ENCODE peak calls at places on chromosomes 13 and 19, in six cellular contexts. One of them, this sample, is unnamed.

GRCh38 chr19:15123900-15124299 is 16.7 kb downstream of the SYDE1 start:
- DNase-seq in pancreas: peak; percentile 82
- DNase-seq in heart left ventricle: peak; percentile 86
- DNase-seq in keratinocyte: no peak
- DNase-seq in CD8-positive, alpha-beta memory T cell: no peak
- DNase-seq in tibial artery: peak; percentile 93
- DNase-seq in this sample: peak; percentile 81

GRCh38 chr13:35460061-35460460 is 16.4 kb downstream of the MAB21L1 start:
- DNase-seq in pancreas: no peak
- DNase-seq in heart left ventricle: no peak
- DNase-seq in keratinocyte: no peak
- DNase-seq in CD8-positive, alpha-beta memory T cell: no peak
- DNase-seq in tibial artery: no peak
- DNase-seq in this sample: no peak

GRCh38 chr19:7348587-7349230 is at the start of gene ARHGEF18:
- DNase-seq in pancreas: no peak
- DNase-seq in heart left ventricle: peak; percentile 72
- DNase-seq in keratinocyte: no peak
- DNase-seq in CD8-positive, alpha-beta memory T cell: no peak
- DNase-seq in tibial artery: peak; percentile 64
- DNase-seq in this sample: no peak

GRCh38 chr13:106738279-106738678 is 170.3 kb upstream of the ARGLU1 start:
- DNase-seq in pancreas: no peak
- DNase-seq in heart left ventricle: no peak
- DNase-seq in keratinocyte: no peak
- DNase-seq in CD8-positive, alpha-beta memory T cell: no peak
- DNase-seq in tibial artery: no peak
- DNase-seq in this sample: no peak

GRCh38 chr13:76438050-76438449 is 448.2 kb downstream of the KCTD12 start:
- DNase-seq in pancreas: no peak
- DNase-seq in heart left ventricle: no peak
- DNase-seq in keratinocyte: no peak
- DNase-seq in CD8-positive, alpha-beta memory T cell: no peak
- DNase-seq in tibial artery: no peak
- DNase-seq in this sample: no peak

GRCh38 chr13:49481788-49482187 is 14.0 kb upstream of the PHF11 start:
- DNase-seq in pancreas: no peak
- DNase-seq in heart left ventricle: no peak
- DNase-seq in keratinocyte: no peak
- DNase-seq in CD8-positive, alpha-beta memory T cell: no peak
- DNase-seq in tibial artery: no peak
- DNase-seq in this sample: no peak

GRCh38 chr13:27920677-27921420 is 1.0 kb downstream of the PDX1 start:
- DNase-seq in pancreas: peak; percentile 39
- DNase-seq in heart left ventricle: no peak
- DNase-seq in keratinocyte: no peak
- DNase-seq in CD8-positive, alpha-beta memory T cell: no peak
- DNase-seq in tibial artery: no peak
- DNase-seq in this sample: no peak

GRCh38 chr19:21833733-21834132 is 2.2 kb downstream of the ZNF43 start:
- DNase-seq in pancreas: no peak
- DNase-seq in heart left ventricle: no peak
- DNase-seq in keratinocyte: no peak
- DNase-seq in CD8-positive, alpha-beta memory T cell: no peak
- DNase-seq in tibial artery: no peak
- DNase-seq in this sample: no peak

GRCh38 chr19:54521022-54521859 is 18.6 kb downstream of the LAIR2 start:
- DNase-seq in pancreas: no peak
- DNase-seq in heart left ventricle: no peak
- DNase-seq in keratinocyte: no peak
- DNase-seq in CD8-positive, alpha-beta memory T cell: no peak
- DNase-seq in tibial artery: no peak
- DNase-seq in this sample: no peak

GRCh38 chr13:78742659-78743058 is 83.7 kb upstream of the OBI1 start:
- DNase-seq in pancreas: no peak
- DNase-seq in heart left ventricle: no peak
- DNase-seq in keratinocyte: no peak
- DNase-seq in CD8-positive, alpha-beta memory T cell: no peak
- DNase-seq in tibial artery: no peak
- DNase-seq in this sample: no peak

GRCh38 chr13:38951525-38952313 is 38.9 kb downstream of the STOML3 start:
- DNase-seq in pancreas: peak; percentile 68
- DNase-seq in heart left ventricle: no peak
- DNase-seq in keratinocyte: no peak
- DNase-seq in CD8-positive, alpha-beta memory T cell: no peak
- DNase-seq in tibial artery: no peak
- DNase-seq in this sample: no peak

GRCh38 chr13:48570225-48570828 is 37.4 kb upstream of the RCBTB2 start:
- DNase-seq in pancreas: no peak
- DNase-seq in heart left ventricle: no peak
- DNase-seq in keratinocyte: no peak
- DNase-seq in CD8-positive, alpha-beta memory T cell: no peak
- DNase-seq in tibial artery: no peak
- DNase-seq in this sample: no peak

GRCh38 chr19:10565028-10565566 is 713 bp downstream of the KRI1 start:
- DNase-seq in pancreas: peak; percentile 53
- DNase-seq in heart left ventricle: no peak
- DNase-seq in keratinocyte: no peak
- DNase-seq in CD8-positive, alpha-beta memory T cell: no peak
- DNase-seq in tibial artery: peak; percentile 76
- DNase-seq in this sample: peak; percentile 76

GRCh38 chr13:52723181-52723580 is 16.4 kb downstream of the CNMD start:
- DNase-seq in pancreas: no peak
- DNase-seq in heart left ventricle: no peak
- DNase-seq in keratinocyte: no peak
- DNase-seq in CD8-positive, alpha-beta memory T cell: no peak
- DNase-seq in tibial artery: no peak
- DNase-seq in this sample: no peak

GRCh38 chr13:40477623-40478608 is 188.5 kb downstream of the FOXO1 start:
- DNase-seq in pancreas: no peak
- DNase-seq in heart left ventricle: no peak
- DNase-seq in keratinocyte: no peak
- DNase-seq in CD8-positive, alpha-beta memory T cell: no peak
- DNase-seq in tibial artery: peak; percentile 85
- DNase-seq in this sample: peak; percentile 88

GRCh38 chr13:98749501-98749900 is 3.0 kb downstream of the SLC15A1 start:
- DNase-seq in pancreas: no peak
- DNase-seq in heart left ventricle: no peak
- DNase-seq in keratinocyte: no peak
- DNase-seq in CD8-positive, alpha-beta memory T cell: no peak
- DNase-seq in tibial artery: no peak
- DNase-seq in this sample: no peak

GRCh38 chr19:13859361-13859880 is 17.5 kb upstream of the NANOS3 start:
- DNase-seq in pancreas: no peak
- DNase-seq in heart left ventricle: no peak
- DNase-seq in keratinocyte: no peak
- DNase-seq in CD8-positive, alpha-beta memory T cell: no peak
- DNase-seq in tibial artery: no peak
- DNase-seq in this sample: no peak

GRCh38 chr19:46480409-46480808 is 9.0 kb upstream of the PNMA8A start:
- DNase-seq in pancreas: no peak
- DNase-seq in heart left ventricle: no peak
- DNase-seq in keratinocyte: no peak
- DNase-seq in CD8-positive, alpha-beta memory T cell: no peak
- DNase-seq in tibial artery: no peak
- DNase-seq in this sample: no peak

GRCh38 chr19:5676105-5676671 is 4.1 kb downstream of the MICOS13 start:
- DNase-seq in pancreas: peak; percentile 51
- DNase-seq in heart left ventricle: no peak
- DNase-seq in keratinocyte: no peak
- DNase-seq in CD8-positive, alpha-beta memory T cell: no peak
- DNase-seq in tibial artery: no peak
- DNase-seq in this sample: no peak

GRCh38 chr19:57171551-57172081 is 4.3 kb upstream of the DUXA start:
- DNase-seq in pancreas: peak; percentile 70
- DNase-seq in heart left ventricle: peak; percentile 72
- DNase-seq in keratinocyte: no peak
- DNase-seq in CD8-positive, alpha-beta memory T cell: peak; percentile 16
- DNase-seq in tibial artery: no peak
- DNase-seq in this sample: peak; percentile 78

GRCh38 chr13:41751277-41751676 is 209.6 kb downstream of the VWA8 start:
- DNase-seq in pancreas: no peak
- DNase-seq in heart left ventricle: no peak
- DNase-seq in keratinocyte: no peak
- DNase-seq in CD8-positive, alpha-beta memory T cell: no peak
- DNase-seq in tibial artery: no peak
- DNase-seq in this sample: no peak

GRCh38 chr19:50722248-50723013 is 733 bp upstream of the CLEC11A start:
- DNase-seq in pancreas: no peak
- DNase-seq in heart left ventricle: no peak
- DNase-seq in keratinocyte: no peak
- DNase-seq in CD8-positive, alpha-beta memory T cell: no peak
- DNase-seq in tibial artery: no peak
- DNase-seq in this sample: no peak

GRCh38 chr19:8821748-8822241 is 10.3 kb downstream of the ZNF558 start:
- DNase-seq in pancreas: no peak
- DNase-seq in heart left ventricle: no peak
- DNase-seq in keratinocyte: no peak
- DNase-seq in CD8-positive, alpha-beta memory T cell: no peak
- DNase-seq in tibial artery: no peak
- DNase-seq in this sample: no peak

GRCh38 chr19:10762656-10763055 is 44.8 kb downstream of the DNM2 start:
- DNase-seq in pancreas: no peak
- DNase-seq in heart left ventricle: no peak
- DNase-seq in keratinocyte: no peak
- DNase-seq in CD8-positive, alpha-beta memory T cell: no peak
- DNase-seq in tibial artery: no peak
- DNase-seq in this sample: no peak

GRCh38 chr13:74145249-74145970 is 11.2 kb upstream of the KLF12 start:
- DNase-seq in pancreas: no peak
- DNase-seq in heart left ventricle: no peak
- DNase-seq in keratinocyte: no peak
- DNase-seq in CD8-positive, alpha-beta memory T cell: no peak
- DNase-seq in tibial artery: no peak
- DNase-seq in this sample: no peak

GRCh38 chr19:42693760-42694350 is 46.4 kb downstream of the PSG3 start:
- DNase-seq in pancreas: peak; percentile 30
- DNase-seq in heart left ventricle: no peak
- DNase-seq in keratinocyte: no peak
- DNase-seq in CD8-positive, alpha-beta memory T cell: no peak
- DNase-seq in tibial artery: no peak
- DNase-seq in this sample: no peak

GRCh38 chr13:99086149-99086868 is 108.4 kb upstream of the DOCK9 start:
- DNase-seq in pancreas: peak; percentile 74
- DNase-seq in heart left ventricle: peak; percentile 76
- DNase-seq in keratinocyte: no peak
- DNase-seq in CD8-positive, alpha-beta memory T cell: peak; percentile 61
- DNase-seq in tibial artery: peak; percentile 75
- DNase-seq in this sample: peak; percentile 76

GRCh38 chr13:105139380-105140285 is 1395.8 kb downstream of the EFNB2 start:
- DNase-seq in pancreas: no peak
- DNase-seq in heart left ventricle: peak; percentile 58
- DNase-seq in keratinocyte: no peak
- DNase-seq in CD8-positive, alpha-beta memory T cell: peak; percentile 27
- DNase-seq in tibial artery: peak; percentile 65
- DNase-seq in this sample: no peak
- H3K4me3 ChIP-seq in pancreas: no peak overlapping the region
- H3K4me3 ChIP-seq in heart left ventricle: peak overlapping the region; percentile 32
- H3K4me3 ChIP-seq in keratinocyte: no peak overlapping the region
- H3K4me3 ChIP-seq in CD8-positive, alpha-beta memory T cell: peak overlapping the region; percentile 74
- H3K4me3 ChIP-seq in tibial artery: peak overlapping the region; percentile 50
- H3K4me3 ChIP-seq in this sample: peak overlapping the region; percentile 69

DNA sequence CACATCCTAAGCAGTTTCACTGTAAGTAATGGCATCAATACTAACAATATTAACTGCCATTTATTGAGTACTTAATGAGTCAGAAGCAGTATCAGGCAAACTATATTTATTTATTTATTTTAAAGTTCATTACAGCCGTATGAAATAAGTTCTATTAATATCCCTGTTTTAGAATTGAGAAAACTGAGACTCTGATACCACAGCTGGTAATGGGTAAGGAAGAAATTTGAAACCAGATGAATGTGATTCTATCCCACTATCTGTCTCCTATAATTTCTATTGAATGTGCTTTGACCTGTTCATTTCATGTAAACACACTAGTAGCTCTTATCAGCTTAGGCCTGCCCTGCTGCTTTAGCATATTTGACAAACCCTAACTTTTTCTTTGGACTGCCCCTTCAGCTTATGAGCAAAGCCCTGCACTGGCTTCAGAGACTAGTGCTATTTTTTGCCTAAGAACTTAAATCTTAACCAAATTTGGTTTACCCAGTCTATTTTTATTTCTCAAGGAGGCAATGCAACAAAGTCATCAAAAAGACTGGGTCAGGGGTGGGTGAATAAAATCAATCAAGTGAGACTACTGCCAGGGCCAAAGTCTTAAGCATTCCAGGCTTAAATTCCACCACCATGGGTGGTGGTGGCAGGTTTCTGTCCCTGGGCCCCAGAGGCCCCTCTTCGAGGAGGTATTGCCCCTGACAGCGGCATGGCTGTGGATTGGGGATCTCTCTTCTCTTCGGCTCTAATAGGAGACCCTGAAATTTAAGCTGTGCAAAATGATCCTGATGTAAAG is 143.4 kb downstream of the DLEU7 start:
- DNase-seq in pancreas: no peak
- DNase-seq in heart left ventricle: no peak
- DNase-seq in keratinocyte: no peak
- DNase-seq in CD8-positive, alpha-beta memory T cell: no peak
- DNase-seq in tibial artery: no peak
- DNase-seq in this sample: no peak
- H3K27ac ChIP-seq in pancreas: no peak overlapping the region
- H3K27ac ChIP-seq in heart left ventricle: peak overlapping the region; percentile 24
- H3K27ac ChIP-seq in keratinocyte: no peak overlapping the region
- H3K27ac ChIP-seq in CD8-positive, alpha-beta memory T cell: no peak overlapping the region
- H3K27ac ChIP-seq in tibial artery: no peak overlapping the region
- H3K27ac ChIP-seq in this sample: no peak overlapping the region

GRCh38 chr13:94710881-94711560 is 1.3 kb downstream of the SOX21 start:
- DNase-seq in pancreas: no peak
- DNase-seq in heart left ventricle: no peak
- DNase-seq in keratinocyte: no peak
- DNase-seq in CD8-positive, alpha-beta memory T cell: no peak
- DNase-seq in tibial artery: peak; percentile 62
- DNase-seq in this sample: no peak

GRCh38 chr13:94712287-94712811 is at the start of gene SOX21:
- DNase-seq in pancreas: no peak
- DNase-seq in heart left ventricle: no peak
- DNase-seq in keratinocyte: no peak
- DNase-seq in CD8-positive, alpha-beta memory T cell: no peak
- DNase-seq in tibial artery: no peak
- DNase-seq in this sample: no peak

GRCh38 chr13:94710081-94710809 is 2.1 kb downstream of the SOX21 start:
- DNase-seq in pancreas: no peak
- DNase-seq in heart left ventricle: no peak
- DNase-seq in keratinocyte: no peak
- DNase-seq in CD8-positive, alpha-beta memory T cell: no peak
- DNase-seq in tibial artery: no peak
- DNase-seq in this sample: no peak

GRCh38 chr13:94712812-94713555 is 639 bp upstream of the SOX21 start:
- DNase-seq in pancreas: no peak
- DNase-seq in heart left ventricle: no peak
- DNase-seq in keratinocyte: no peak
- DNase-seq in CD8-positive, alpha-beta memory T cell: no peak
- DNase-seq in tibial artery: no peak
- DNase-seq in this sample: no peak

GRCh38 chr13:94711561-94712286 is 621 bp downstream of the SOX21 start:
- DNase-seq in pancreas: no peak
- DNase-seq in heart left ventricle: no peak
- DNase-seq in keratinocyte: no peak
- DNase-seq in CD8-positive, alpha-beta memory T cell: no peak
- DNase-seq in tibial artery: peak; percentile 63
- DNase-seq in this sample: no peak
- H3K4me3 ChIP-seq in pancreas: peak overlapping the region; percentile 9
- H3K4me3 ChIP-seq in heart left ventricle: no peak overlapping the region
- H3K4me3 ChIP-seq in keratinocyte: peak overlapping the region; percentile 50
- H3K4me3 ChIP-seq in CD8-positive, alpha-beta memory T cell: no peak overlapping the region
- H3K4me3 ChIP-seq in tibial artery: peak overlapping the region; percentile 45
- H3K4me3 ChIP-seq in this sample: peak overlapping the region; percentile 59

GRCh38 chr13:71087006-71087405 is 780.0 kb downstream of the DACH1 start:
- DNase-seq in pancreas: no peak
- DNase-seq in heart left ventricle: no peak
- DNase-seq in keratinocyte: no peak
- DNase-seq in CD8-positive, alpha-beta memory T cell: no peak
- DNase-seq in tibial artery: no peak
- DNase-seq in this sample: no peak
- H3K27ac ChIP-seq in pancreas: no peak overlapping the region
- H3K27ac ChIP-seq in heart left ventricle: no peak overlapping the region
- H3K27ac ChIP-seq in keratinocyte: no peak overlapping the region
- H3K27ac ChIP-seq in CD8-positive, alpha-beta memory T cell: no peak overlapping the region
- H3K27ac ChIP-seq in tibial artery: no peak overlapping the region
- H3K27ac ChIP-seq in this sample: no peak overlapping the region